ENCODE peak calls at places on chromosomes 5 and 9, in seven cellular contexts. S is HEK293T; W is stimulated activated CD8-positive, alpha-beta memory T cell treated with anti-CD3 and anti-CD28 coated beads, Interleukin-2, amount 100 ng/mL, for 48 hours; Q is adipocyte; X is PC-9; B is CD8-positive, alpha-beta memory T cell; F is IMR-90. D is an unnamed sample.

GRCh38 chr9:104970588-104970987 is 42.6 kb upstream of the ABCA1 start:
- DNase-seq in S (no peak), W (no peak), Q (peak), X (no peak), B (no peak), F (peak), D (no peak)

GRCh38 chr9:95171596-95171995 is 145.9 kb downstream of the FANCC start:
- DNase-seq in S (no peak), W (no peak), Q (peak), X (no peak), B (no peak), F (peak), D (no peak)

GRCh38 chr5:50435131-50435530 is 6.0 kb downstream of the EMB start:
- DNase-seq in S (no peak), W (no peak), Q (no peak), X (no peak), B (no peak), F (no peak), D (no peak)

GRCh38 chr5:26894719-26895263 is 143.6 kb downstream of the CDH9 start:
- DNase-seq in S (no peak), W (no peak), Q (peak), X (no peak), B (no peak), F (no peak), D (peak)

GRCh38 chr5:19886123-19886921 is 101.7 kb downstream of the CDH18 start:
- DNase-seq in S (no peak), W (no peak), Q (peak), X (no peak), B (no peak), F (peak), D (peak)

GRCh38 chr9:112486221-112487007 is at the start of gene KIAA1958:
- DNase-seq in S (peak), W (peak), Q (peak), X (peak), B (peak), F (peak), D (peak)

GRCh38 chr5:73232266-73233041 is 59.5 kb downstream of the TMEM174 start:
- DNase-seq in S (no peak), W (no peak), Q (no peak), X (no peak), B (no peak), F (no peak), D (peak)

GRCh38 chr9:35236692-35237091 is 74.9 kb downstream of the UNC13B start:
- DNase-seq in S (no peak), W (no peak), Q (no peak), X (no peak), B (no peak), F (no peak), D (no peak)

GRCh38 chr5:139796061-139796806 is 626 bp downstream of the PSD2 start:
- DNase-seq in S (no peak), W (no peak), Q (no peak), X (no peak), B (no peak), F (no peak), D (no peak)

GRCh38 chr5:137758121-137758520 is 4.0 kb upstream of the HNRNPA0 start:
- DNase-seq in S (no peak), W (no peak), Q (no peak), X (no peak), B (no peak), F (no peak), D (no peak)

GRCh38 chr5:73540192-73540591 is 25.2 kb downstream of the ANKRA2 start:
- DNase-seq in S (no peak), W (no peak), Q (peak), X (peak), B (no peak), F (peak), D (peak)

GRCh38 chr9:114898741-114899140 is 31.6 kb downstream of the TNFSF8 start:
- DNase-seq in S (no peak), W (peak), Q (no peak), X (no peak), B (peak), F (no peak), D (no peak)

D was measured in ELR.